ENCODE peak calls at places on chromosomes 7 and 10, in eight cellular contexts. One of them, this sample, is unnamed.

GRCh38 chr7:156752371-156753297 is 112.1 kb downstream of the RNF32 start:
- DNase-seq in ascending aorta: no peak
- DNase-seq in GM20000: no peak
- DNase-seq in GM06990: no peak
- DNase-seq in fibroblast of mammary gland: peak; percentile 31
- DNase-seq in tibial nerve: no peak
- DNase-seq in left ventricle myocardium inferior: no peak
- DNase-seq in spleen: no peak
- DNase-seq in this sample: no peak

GRCh38 chr7:157997991-157998505 is 589.6 kb downstream of the PTPRN2 start:
- DNase-seq in ascending aorta: no peak
- DNase-seq in GM20000: no peak
- DNase-seq in GM06990: no peak
- DNase-seq in fibroblast of mammary gland: no peak
- DNase-seq in tibial nerve: no peak
- DNase-seq in left ventricle myocardium inferior: no peak
- DNase-seq in spleen: peak; percentile 58
- DNase-seq in this sample: no peak

GRCh38 chr7:106459397-106460072 is 174.8 kb upstream of the NAMPT start:
- DNase-seq in ascending aorta: no peak
- DNase-seq in GM20000: no peak
- DNase-seq in GM06990: no peak
- DNase-seq in fibroblast of mammary gland: no peak
- DNase-seq in tibial nerve: no peak
- DNase-seq in left ventricle myocardium inferior: no peak
- DNase-seq in spleen: no peak
- DNase-seq in this sample: no peak

GRCh38 chr7:51278797-51279196 is 37.8 kb downstream of the COBL start:
- DNase-seq in ascending aorta: no peak
- DNase-seq in GM20000: no peak
- DNase-seq in GM06990: no peak
- DNase-seq in fibroblast of mammary gland: no peak
- DNase-seq in tibial nerve: no peak
- DNase-seq in left ventricle myocardium inferior: no peak
- DNase-seq in spleen: no peak
- DNase-seq in this sample: no peak

GRCh38 chr7:46908770-46909169 is 673.1 kb downstream of the TNS3 start:
- DNase-seq in ascending aorta: no peak
- DNase-seq in GM20000: no peak
- DNase-seq in GM06990: no peak
- DNase-seq in fibroblast of mammary gland: peak; percentile 87
- DNase-seq in tibial nerve: no peak
- DNase-seq in left ventricle myocardium inferior: no peak
- DNase-seq in spleen: no peak
- DNase-seq in this sample: no peak

GRCh38 chr7:18040196-18040595 is 12.6 kb upstream of the PRPS1L1 start:
- DNase-seq in ascending aorta: no peak
- DNase-seq in GM20000: no peak
- DNase-seq in GM06990: no peak
- DNase-seq in fibroblast of mammary gland: peak; percentile 13
- DNase-seq in tibial nerve: no peak
- DNase-seq in left ventricle myocardium inferior: no peak
- DNase-seq in spleen: no peak
- DNase-seq in this sample: no peak

GRCh38 chr10:132132391-132132841 is 54.3 kb upstream of the DPYSL4 start:
- DNase-seq in ascending aorta: no peak
- DNase-seq in GM20000: no peak
- DNase-seq in GM06990: no peak
- DNase-seq in fibroblast of mammary gland: no peak
- DNase-seq in tibial nerve: no peak
- DNase-seq in left ventricle myocardium inferior: peak; percentile 8
- DNase-seq in spleen: peak; percentile 61
- DNase-seq in this sample: no peak

GRCh38 chr7:76020031-76020714 is 25.8 kb upstream of the TMEM120A start:
- DNase-seq in ascending aorta: no peak
- DNase-seq in GM20000: peak; percentile 72
- DNase-seq in GM06990: peak; percentile 44
- DNase-seq in fibroblast of mammary gland: peak; percentile 66
- DNase-seq in tibial nerve: peak; percentile 61
- DNase-seq in left ventricle myocardium inferior: peak; percentile 76
- DNase-seq in spleen: peak; percentile 91
- DNase-seq in this sample: peak; percentile 73

GRCh38 chr10:27514243-27514642 is 10.1 kb downstream of the RAB18 start:
- DNase-seq in ascending aorta: no peak
- DNase-seq in GM20000: no peak
- DNase-seq in GM06990: no peak
- DNase-seq in fibroblast of mammary gland: no peak
- DNase-seq in tibial nerve: no peak
- DNase-seq in left ventricle myocardium inferior: no peak
- DNase-seq in spleen: no peak
- DNase-seq in this sample: no peak

GRCh38 chr10:118621304-118621942 is 26.0 kb upstream of the PRLHR start:
- DNase-seq in ascending aorta: no peak
- DNase-seq in GM20000: no peak
- DNase-seq in GM06990: no peak
- DNase-seq in fibroblast of mammary gland: no peak
- DNase-seq in tibial nerve: no peak
- DNase-seq in left ventricle myocardium inferior: no peak
- DNase-seq in spleen: no peak
- DNase-seq in this sample: no peak

GRCh38 chr7:128381161-128381821 is 19.8 kb upstream of the PRRT4 start:
- DNase-seq in ascending aorta: no peak
- DNase-seq in GM20000: no peak
- DNase-seq in GM06990: no peak
- DNase-seq in fibroblast of mammary gland: no peak
- DNase-seq in tibial nerve: no peak
- DNase-seq in left ventricle myocardium inferior: peak; percentile 46
- DNase-seq in spleen: no peak
- DNase-seq in this sample: peak; percentile 49

GRCh38 chr10:52030051-52030867 is 283.8 kb upstream of the DKK1 start:
- DNase-seq in ascending aorta: no peak
- DNase-seq in GM20000: no peak
- DNase-seq in GM06990: no peak
- DNase-seq in fibroblast of mammary gland: peak; percentile 48
- DNase-seq in tibial nerve: no peak
- DNase-seq in left ventricle myocardium inferior: no peak
- DNase-seq in spleen: no peak
- DNase-seq in this sample: no peak

DNA sequence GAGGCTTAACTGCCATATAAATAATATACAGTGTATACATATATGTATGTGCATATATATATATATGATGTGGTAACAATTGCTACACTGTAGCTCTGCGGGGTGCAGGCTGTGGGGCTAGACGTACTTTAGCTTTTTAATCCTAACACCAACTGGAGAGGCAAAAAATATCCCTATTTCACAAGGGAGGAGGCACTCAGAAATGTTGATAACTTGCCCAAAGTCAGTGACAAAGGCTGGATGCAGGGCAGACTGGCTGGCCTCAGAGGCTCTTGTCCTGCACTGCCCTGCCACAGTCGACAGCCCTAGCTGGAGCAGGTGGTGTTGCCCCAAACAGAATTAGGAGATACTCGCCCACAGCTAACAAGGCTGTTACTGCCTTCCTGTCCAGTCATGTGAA is 1.5 kb upstream of the RELN start:
- DNase-seq in ascending aorta: no peak
- DNase-seq in GM20000: no peak
- DNase-seq in GM06990: no peak
- DNase-seq in fibroblast of mammary gland: no peak
- DNase-seq in tibial nerve: no peak
- DNase-seq in left ventricle myocardium inferior: no peak
- DNase-seq in spleen: no peak
- DNase-seq in this sample: no peak
- TF ChIP-seq CTCF in ascending aorta: no peak
- TF ChIP-seq CTCF in GM20000: no peak
- TF ChIP-seq CTCF in GM06990: no peak
- TF ChIP-seq CTCF in fibroblast of mammary gland: no peak
- TF ChIP-seq CTCF in tibial nerve: no peak
- TF ChIP-seq CTCF in left ventricle myocardium inferior: no peak
- TF ChIP-seq CTCF in spleen: no peak
- TF ChIP-seq CTCF in this sample: no peak

DNA sequence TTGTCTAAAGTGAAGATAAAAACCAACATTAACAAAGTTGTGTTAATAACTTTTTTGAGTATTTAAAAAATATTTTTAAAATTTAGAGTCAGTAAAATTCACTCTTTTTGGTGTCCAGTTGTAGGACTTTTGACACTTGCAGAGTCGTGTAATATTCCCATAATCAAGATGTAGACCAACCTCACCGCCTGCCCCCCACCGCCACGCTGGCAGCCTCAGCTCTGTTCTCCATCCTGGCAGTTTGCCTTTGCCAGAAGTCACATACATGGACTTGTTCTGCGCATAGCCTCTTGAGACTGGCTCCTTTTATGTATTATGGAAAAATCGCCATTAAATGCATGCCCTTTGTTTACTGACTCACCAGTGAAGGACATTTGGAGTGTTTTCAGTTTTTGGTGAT is 27.3 kb upstream of the SYCE1 start:
- DNase-seq in ascending aorta: no peak
- DNase-seq in GM20000: no peak
- DNase-seq in GM06990: no peak
- DNase-seq in fibroblast of mammary gland: no peak
- DNase-seq in tibial nerve: no peak
- DNase-seq in left ventricle myocardium inferior: no peak
- DNase-seq in spleen: no peak
- DNase-seq in this sample: no peak
- TF ChIP-seq CTCF in ascending aorta: no peak
- TF ChIP-seq CTCF in GM20000: no peak
- TF ChIP-seq CTCF in GM06990: no peak
- TF ChIP-seq CTCF in fibroblast of mammary gland: no peak
- TF ChIP-seq CTCF in tibial nerve: no peak
- TF ChIP-seq CTCF in left ventricle myocardium inferior: no peak
- TF ChIP-seq CTCF in spleen: no peak
- TF ChIP-seq CTCF in this sample: no peak

GRCh38 chr10:32139223-32140073 is 83.2 kb upstream of the KIF5B start:
- DNase-seq in ascending aorta: peak; percentile 87
- DNase-seq in GM20000: no peak
- DNase-seq in GM06990: no peak
- DNase-seq in fibroblast of mammary gland: peak; percentile 97
- DNase-seq in tibial nerve: peak; percentile 30
- DNase-seq in left ventricle myocardium inferior: peak; percentile 82
- DNase-seq in spleen: peak; percentile 84
- DNase-seq in this sample: peak; percentile 4
- TF ChIP-seq CTCF in ascending aorta: no peak
- TF ChIP-seq CTCF in GM20000: no peak
- TF ChIP-seq CTCF in GM06990: no peak
- TF ChIP-seq CTCF in fibroblast of mammary gland: peak; percentile 3
- TF ChIP-seq CTCF in tibial nerve: no peak
- TF ChIP-seq CTCF in left ventricle myocardium inferior: peak; percentile 12
- TF ChIP-seq CTCF in spleen: peak; percentile 14
- TF ChIP-seq CTCF in this sample: no peak

GRCh38 chr10:22320591-22321155 is at the start of gene BMI1:
- DNase-seq in ascending aorta: no peak
- DNase-seq in GM20000: peak; percentile 85
- DNase-seq in GM06990: peak; percentile 68
- DNase-seq in fibroblast of mammary gland: peak; percentile 70
- DNase-seq in tibial nerve: peak; percentile 73
- DNase-seq in left ventricle myocardium inferior: peak; percentile 81
- DNase-seq in spleen: peak; percentile 90
- DNase-seq in this sample: no peak
- TF ChIP-seq CTCF in ascending aorta: no peak
- TF ChIP-seq CTCF in GM20000: no peak
- TF ChIP-seq CTCF in GM06990: no peak
- TF ChIP-seq CTCF in fibroblast of mammary gland: no peak
- TF ChIP-seq CTCF in tibial nerve: no peak
- TF ChIP-seq CTCF in left ventricle myocardium inferior: no peak
- TF ChIP-seq CTCF in spleen: no peak
- TF ChIP-seq CTCF in this sample: no peak

DNA sequence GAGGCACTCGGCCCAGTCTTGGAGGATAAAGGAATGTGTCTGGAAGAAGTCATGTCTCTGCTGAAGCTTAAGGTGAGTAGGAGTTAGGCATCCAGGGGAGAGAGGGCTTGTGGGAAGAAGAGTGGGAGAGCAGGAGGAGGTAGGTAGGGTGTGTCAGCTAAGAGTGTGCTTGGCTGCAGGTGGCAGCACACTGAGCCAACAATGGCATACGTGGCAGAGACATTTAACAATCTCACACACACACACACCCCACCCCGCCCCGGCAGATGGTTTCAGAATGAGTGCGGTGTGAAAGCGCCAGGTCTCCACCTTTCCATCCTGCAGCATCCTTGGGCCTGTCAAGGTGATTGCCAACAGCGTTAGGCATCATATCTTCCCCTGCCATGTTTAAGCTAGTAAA is 11.2 kb upstream of the ARPC1A start:
- DNase-seq in ascending aorta: no peak
- DNase-seq in GM20000: no peak
- DNase-seq in GM06990: peak; percentile 43
- DNase-seq in fibroblast of mammary gland: no peak
- DNase-seq in tibial nerve: no peak
- DNase-seq in left ventricle myocardium inferior: no peak
- DNase-seq in spleen: no peak
- DNase-seq in this sample: no peak
- TF ChIP-seq CTCF in ascending aorta: no peak
- TF ChIP-seq CTCF in GM20000: no peak
- TF ChIP-seq CTCF in GM06990: no peak
- TF ChIP-seq CTCF in fibroblast of mammary gland: no peak
- TF ChIP-seq CTCF in tibial nerve: no peak
- TF ChIP-seq CTCF in left ventricle myocardium inferior: no peak
- TF ChIP-seq CTCF in spleen: no peak
- TF ChIP-seq CTCF in this sample: no peak

GRCh38 chr7:417625-417889 is 102.1 kb downstream of the PDGFA start:
- DNase-seq in ascending aorta: no peak
- DNase-seq in GM20000: no peak
- DNase-seq in GM06990: no peak
- DNase-seq in fibroblast of mammary gland: no peak
- DNase-seq in tibial nerve: no peak
- DNase-seq in left ventricle myocardium inferior: no peak
- DNase-seq in spleen: no peak
- DNase-seq in this sample: no peak
- TF ChIP-seq CTCF in ascending aorta: no peak
- TF ChIP-seq CTCF in GM20000: no peak
- TF ChIP-seq CTCF in GM06990: no peak
- TF ChIP-seq CTCF in fibroblast of mammary gland: no peak
- TF ChIP-seq CTCF in tibial nerve: no peak
- TF ChIP-seq CTCF in left ventricle myocardium inferior: no peak
- TF ChIP-seq CTCF in spleen: no peak
- TF ChIP-seq CTCF in this sample: no peak

DNA sequence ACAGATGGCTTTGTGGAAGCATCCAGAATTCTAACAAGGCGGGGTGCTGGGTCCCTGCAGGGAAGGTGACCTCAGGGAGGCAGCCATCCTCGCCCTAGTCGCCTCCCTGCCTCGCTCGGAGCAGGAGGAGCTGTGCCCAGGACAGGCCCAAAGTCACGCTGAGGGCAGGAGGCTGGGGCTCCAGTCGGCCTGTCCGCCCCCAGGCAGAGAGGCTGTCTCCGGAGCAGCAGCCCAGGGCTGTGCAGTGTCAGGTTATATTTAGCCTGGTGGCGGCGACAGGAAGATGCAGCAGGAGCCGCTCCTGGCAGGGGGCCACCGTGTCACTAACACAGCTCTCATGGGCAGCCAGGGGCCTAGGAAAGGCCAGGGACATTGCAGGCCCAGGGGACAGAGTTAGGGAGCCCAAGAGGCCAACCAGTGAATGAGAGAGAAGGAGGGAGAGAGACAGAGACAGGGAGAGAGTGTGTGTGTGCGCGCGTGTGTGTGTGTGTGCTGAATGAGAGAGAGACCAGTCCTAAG is 13.5 kb downstream of the KCNH2 start:
- DNase-seq in ascending aorta: no peak
- DNase-seq in GM20000: no peak
- DNase-seq in GM06990: no peak
- DNase-seq in fibroblast of mammary gland: no peak
- DNase-seq in tibial nerve: no peak
- DNase-seq in left ventricle myocardium inferior: peak; percentile 89
- DNase-seq in spleen: no peak
- DNase-seq in this sample: no peak
- TF ChIP-seq CTCF in ascending aorta: no peak
- TF ChIP-seq CTCF in GM20000: no peak
- TF ChIP-seq CTCF in GM06990: no peak
- TF ChIP-seq CTCF in fibroblast of mammary gland: no peak
- TF ChIP-seq CTCF in tibial nerve: no peak
- TF ChIP-seq CTCF in left ventricle myocardium inferior: peak; percentile 42
- TF ChIP-seq CTCF in spleen: peak; percentile 40
- TF ChIP-seq CTCF in this sample: no peak

GRCh38 chr10:33010132-33011037 is 52.4 kb upstream of the ITGB1 start:
- DNase-seq in ascending aorta: no peak
- DNase-seq in GM20000: no peak
- DNase-seq in GM06990: no peak
- DNase-seq in fibroblast of mammary gland: peak; percentile 75
- DNase-seq in tibial nerve: no peak
- DNase-seq in left ventricle myocardium inferior: no peak
- DNase-seq in spleen: no peak
- DNase-seq in this sample: no peak
- TF ChIP-seq CTCF in ascending aorta: no peak
- TF ChIP-seq CTCF in GM20000: no peak
- TF ChIP-seq CTCF in GM06990: no peak
- TF ChIP-seq CTCF in fibroblast of mammary gland: peak; percentile 67
- TF ChIP-seq CTCF in tibial nerve: no peak
- TF ChIP-seq CTCF in left ventricle myocardium inferior: peak; percentile 42
- TF ChIP-seq CTCF in spleen: peak; percentile 38
- TF ChIP-seq CTCF in this sample: peak; percentile 53

This sample was measured in neural crest cell.